ENCODE peak calls at places on chromosomes 6 and 20, in seven cellular contexts. L, Q, D, M, B, N and S are unnamed samples. For H3K27me3, the result is how much of the 10 kb centered on the place peaks cover.

GRCh38 chr6:111803384-111803783 is 69.9 kb downstream of the FYN start:
- DNase-seq in L (no peak), B (no peak), M (no peak), N (no peak), Q (no peak), D (no peak), S (no peak)

GRCh38 chr6:69867075-69867911 is 937 bp downstream of the COL19A1 start:
- DNase-seq in M (peak), L (peak), Q (peak), D (peak), N (peak), B (peak), S (peak)

GRCh38 chr6:10589983-10590382 is 68.8 kb downstream of the GCNT2 start:
- DNase-seq in N (no peak), B (no peak), D (no peak), M (no peak), Q (no peak), L (no peak), S (no peak)

GRCh38 chr6:158801655-158802294 is 17.4 kb downstream of the EZR start:
- DNase-seq in L (no peak), Q (no peak), M (no peak), N (peak), D (no peak), B (no peak), S (no peak)

GRCh38 chr6:170226647-170227046 is 64.2 kb downstream of the DLL1 start:
- DNase-seq in B (peak), L (no peak), Q (peak), M (peak), N (no peak), D (no peak), S (no peak)

GRCh38 chr6:39792501-39793450 is 600 bp downstream of the DAAM2 start:
- DNase-seq in M (peak), Q (peak), D (no peak), L (peak), B (no peak), N (no peak), S (no peak)

GRCh38 chr6:107441706-107442105 is 17.7 kb downstream of the PDSS2 start:
- DNase-seq in N (no peak), M (no peak), B (no peak), Q (no peak), L (no peak), D (no peak), S (no peak)

GRCh38 chr20:20211274-20211987 is 156.5 kb upstream of the INSM1 start:
- DNase-seq in B (no peak), M (no peak), Q (no peak), D (peak), L (no peak), N (peak), S (peak)

GRCh38 chr6:101826259-101826658 is 432.8 kb downstream of the GRIK2 start:
- DNase-seq in Q (no peak), D (no peak), M (no peak), L (no peak), B (no peak), N (no peak), S (no peak)

GRCh38 chr6:30025197-30025596 is 35.9 kb upstream of the POLR1H start:
- DNase-seq in L (no peak), M (no peak), N (no peak), D (no peak), Q (no peak), B (no peak), S (no peak)

GRCh38 chr6:10400330-10400729 is 14.5 kb downstream of the TFAP2A start:
- DNase-seq in M (no peak), B (no peak), D (peak), Q (no peak), N (no peak), L (peak), S (no peak)

GRCh38 chr6:89411269-89412070 is 603 bp downstream of the RRAGD start:
- DNase-seq in M (peak), Q (peak), D (no peak), N (peak), L (peak), B (peak), S (peak)

GRCh38 chr20:59074456-59074855 is 31.9 kb upstream of the PRELID3B start:
- DNase-seq in B (no peak), D (peak), L (no peak), Q (no peak), M (no peak), N (no peak), S (no peak)

GRCh38 chr6:35893246-35893645 is 27.7 kb downstream of the SRPK1 start:
- DNase-seq in N (no peak), M (no peak), Q (no peak), D (no peak), L (no peak), B (no peak), S (no peak)

GRCh38 chr6:132937466-132937906 is 123.1 kb downstream of the RPS12 start:
- DNase-seq in D (peak), B (no peak), Q (no peak), L (peak), M (no peak), N (peak), S (peak)

GRCh38 chr20:16124491-16124890 is 448.8 kb downstream of the KIF16B start:
- DNase-seq in L (no peak), N (no peak), Q (no peak), D (no peak), B (no peak), M (no peak), S (no peak)

GRCh38 chr6:101722991-101723579 is 329.6 kb downstream of the GRIK2 start:
- DNase-seq in Q (no peak), N (no peak), L (no peak), D (peak), M (no peak), B (no peak), S (no peak)

GRCh38 chr6:51349866-51350265 is 531.2 kb downstream of the TFAP2B start:
- DNase-seq in Q (no peak), L (no peak), B (no peak), N (peak), D (no peak), M (no peak), S (no peak)

GRCh38 chr20:57652865-57653545 is 32.8 kb upstream of the ZBP1 start:
- DNase-seq in L (no peak), B (peak), N (no peak), Q (no peak), M (no peak), D (no peak), S (no peak)

GRCh38 chr6:144305985-144306384 is 20.9 kb downstream of the UTRN start:
- DNase-seq in B (no peak), M (no peak), N (no peak), Q (no peak), D (peak), L (no peak), S (no peak)

GRCh38 chr6:147837540-147837939 is 329.1 kb downstream of the SAMD5 start:
- DNase-seq in B (no peak), Q (no peak), N (no peak), M (no peak), D (no peak), L (no peak), S (no peak)

DNA sequence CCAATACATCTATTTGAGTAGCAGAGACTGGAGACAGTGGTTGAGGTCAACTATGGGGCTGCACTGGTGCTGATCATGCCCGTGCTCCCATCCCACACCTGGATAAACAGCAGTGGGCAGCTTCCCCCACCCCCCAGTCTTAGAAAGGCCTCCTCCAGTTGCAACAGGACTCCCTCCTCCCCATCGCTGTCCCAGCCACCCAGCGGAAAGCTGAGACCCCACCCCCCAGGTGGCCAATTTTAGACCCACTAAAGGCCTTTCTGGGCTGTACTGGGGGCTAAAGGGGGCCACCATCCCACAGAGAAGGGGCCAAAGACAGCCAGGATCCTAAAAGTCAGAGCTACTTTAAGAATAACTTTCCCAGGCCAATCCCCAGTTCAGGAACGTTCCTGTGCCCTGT is 1.2 kb upstream of the SSTR4 start:
- DNase-seq in L (no peak), D (no peak), B (no peak), Q (no peak), M (no peak), N (no peak), S (no peak)
- H3K4me3 ChIP-seq in L (no peak), D (no peak), B (no peak), Q (no peak), M (no peak), N (no peak), S (no peak)

DNA sequence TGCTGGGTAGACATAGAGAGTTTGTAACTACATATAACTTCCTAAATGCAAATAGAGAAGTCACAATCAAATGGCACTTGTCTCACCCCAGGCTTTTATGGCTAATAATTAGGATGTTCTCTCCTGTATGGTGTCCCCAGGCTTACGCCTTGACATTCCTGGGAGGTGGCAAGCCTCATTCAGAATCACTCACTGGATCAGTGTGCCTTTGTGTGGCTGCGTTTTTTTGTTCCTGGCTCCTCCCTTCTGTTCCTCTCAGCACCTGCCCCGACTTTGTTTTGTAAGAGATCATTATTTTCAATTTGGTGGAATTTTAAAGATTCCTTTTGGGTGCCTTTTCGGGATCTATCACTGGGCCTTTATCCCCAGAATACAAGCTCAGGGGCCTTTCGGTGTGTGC is 5.7 kb downstream of the LAMP5 start:
- DNase-seq in B (no peak), M (no peak), D (no peak), Q (no peak), L (peak), N (no peak), S (no peak)
- H3K27me3 ChIP-seq in B (half or more), M (under half), D (under half), Q (under half), L (half or more), N (under half), S (under half)

GRCh38 chr6:27144740-27145079 is 102.8 kb upstream of the PRSS16 start:
- DNase-seq in L (no peak), B (no peak), D (no peak), Q (no peak), M (no peak), N (no peak), S (no peak)
- H3K4me3 ChIP-seq in L (peak), B (peak), D (peak), Q (no peak), M (peak), N (peak), S (peak)

GRCh38 chr20:61357119-61357518 is 105.1 kb downstream of the CDH4 start:
- DNase-seq in L (no peak), Q (no peak), M (no peak), B (no peak), D (no peak), N (no peak), S (no peak)
- H3K27me3 ChIP-seq in L (under half), Q (under half), M (under half), B (half or more), D (half or more), N (under half), S (half or more)

GRCh38 chr6:6810727-6811126 is 222.2 kb downstream of the LY86 start:
- DNase-seq in M (no peak), Q (no peak), L (no peak), N (peak), B (no peak), D (no peak), S (no peak)
- H3K4me3 ChIP-seq in M (peak), Q (no peak), L (no peak), N (peak), B (peak), D (peak), S (peak)

DNA sequence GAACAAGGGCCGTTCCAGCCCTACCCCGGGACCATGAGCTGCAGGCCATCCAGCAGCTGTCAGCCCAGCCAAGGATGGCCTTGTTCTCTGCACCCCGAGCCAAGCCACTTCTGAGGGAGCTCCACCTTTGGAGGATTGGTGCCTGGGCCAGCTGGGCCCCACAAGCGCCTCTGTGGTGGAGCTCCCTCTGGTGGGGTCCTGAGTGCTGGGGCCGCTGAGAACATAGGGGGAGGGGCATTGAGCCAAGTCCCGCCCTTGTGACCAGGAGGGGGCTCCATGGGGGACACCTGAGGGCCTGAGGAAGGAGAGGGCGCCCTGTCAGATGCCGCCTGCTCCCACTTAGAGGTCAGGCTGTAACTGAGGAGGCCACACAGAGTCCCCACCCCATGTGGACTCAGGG is 43.2 kb downstream of the YTHDF1 start:
- DNase-seq in M (no peak), D (peak), N (no peak), L (peak), B (no peak), Q (no peak), S (no peak)
- H3K27me3 ChIP-seq in M (half or more), D (under half), N (half or more), L (under half), B (half or more), Q (half or more), S (half or more)

DNA sequence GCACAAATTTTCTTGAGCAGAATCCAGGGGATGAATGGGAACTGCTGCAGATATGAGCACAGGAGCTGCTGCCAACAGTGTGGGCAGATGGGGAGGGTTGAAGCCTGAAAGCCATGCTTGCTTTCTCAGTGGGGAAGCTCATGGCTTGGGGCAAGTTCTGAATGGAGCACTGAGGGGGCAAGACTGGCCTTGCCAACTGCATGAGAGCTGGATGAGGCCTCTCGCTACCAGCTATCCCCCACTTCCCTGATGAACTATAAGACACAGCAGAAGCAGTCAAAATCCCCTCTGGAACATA is 28.3 kb downstream of the TREM1 start:
- DNase-seq in Q (no peak), L (no peak), D (no peak), N (no peak), B (no peak), M (no peak), S (no peak)
- H3K4me3 ChIP-seq in Q (no peak), L (no peak), D (no peak), N (no peak), B (no peak), M (no peak), S (no peak)

DNA sequence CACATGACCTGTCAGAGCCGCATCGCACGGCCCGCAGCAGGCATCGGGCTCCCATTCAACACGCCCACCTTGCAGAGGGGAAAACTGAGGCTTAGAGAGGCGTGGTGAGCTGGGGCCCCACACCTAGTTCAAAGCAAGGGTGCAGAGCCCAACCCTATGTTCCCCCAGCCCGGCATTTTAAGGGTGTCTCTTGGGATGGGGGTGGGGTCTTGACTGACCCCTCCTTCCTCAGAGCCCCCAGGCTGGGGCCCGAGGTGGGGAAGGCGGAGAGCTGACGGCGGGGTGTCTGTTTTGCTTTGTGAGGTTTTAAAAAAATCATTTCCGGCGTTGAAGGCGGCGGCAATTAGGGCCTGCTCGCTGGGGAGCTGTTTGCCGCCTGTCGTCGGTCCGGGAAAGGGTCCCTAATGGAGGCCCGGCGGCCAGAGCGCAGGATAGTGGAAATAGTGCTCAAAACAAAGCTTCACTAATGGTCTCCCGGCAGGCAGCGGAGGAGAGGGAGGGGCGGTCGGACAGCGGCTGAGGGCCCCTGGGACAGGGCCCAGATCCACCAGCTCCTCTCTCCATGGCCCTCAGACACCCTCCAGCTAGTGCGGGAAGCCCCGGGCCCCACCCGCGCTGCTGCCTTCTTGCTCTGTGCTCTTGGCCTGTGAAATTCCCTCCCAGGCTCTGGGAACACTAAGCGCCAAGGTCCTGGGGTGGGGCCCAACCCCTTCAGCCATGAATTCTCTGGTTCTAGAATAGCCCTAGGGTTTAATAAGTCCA is 11.9 kb downstream of the VSTM2L start:
- DNase-seq in N (no peak), L (peak), M (no peak), B (peak), Q (no peak), D (no peak), S (no peak)
- H3K27me3 ChIP-seq in N (half or more), L (under half), M (under half), B (half or more), Q (under half), D (under half), S (under half)